ENCODE peak calls at places on chromosome 11, in eight cellular contexts. P, B, A, R, V, H, O and U are unnamed samples.

GRCh38 chr11:44632466-44633123 is 67.1 kb downstream of the CD82 start:
- DNase-seq in O (no peak), V (no peak), R (peak; percentile 9), B (no peak), H (peak; percentile 56), P (peak; percentile 53), A (peak; percentile 45), U (peak; percentile 30)

GRCh38 chr11:12137005-12137690 is 26.8 kb downstream of the MICAL2 start:
- DNase-seq in H (no peak), B (no peak), A (no peak), O (no peak), V (no peak), P (no peak), R (no peak), U (no peak)

GRCh38 chr11:57530215-57530595 is 349 bp downstream of the TIMM10 start:
- DNase-seq in R (no peak), O (no peak), P (no peak), H (no peak), B (no peak), A (no peak), V (no peak), U (no peak)

GRCh38 chr11:68036717-68037239 is 2.0 kb upstream of the TCIRG1 start:
- DNase-seq in O (peak; percentile 80), P (no peak), V (no peak), A (no peak), R (no peak), H (no peak), B (no peak), U (no peak)

GRCh38 chr11:94183886-94184264 is 55.2 kb downstream of the PANX1 start:
- DNase-seq in R (no peak), A (peak; percentile 64), H (peak; percentile 73), P (peak; percentile 38), O (peak; percentile 80), B (no peak), V (peak; percentile 34), U (peak; percentile 22)

GRCh38 chr11:47786373-47786772 is 19.2 kb upstream of the FNBP4 start:
- DNase-seq in O (no peak), B (no peak), R (no peak), A (peak; percentile 13), H (no peak), V (no peak), P (no peak), U (no peak)

GRCh38 chr11:78419327-78419726 is 1.7 kb upstream of the GAB2 start:
- DNase-seq in P (no peak), A (peak; percentile 99), B (no peak), H (peak; percentile 71), O (peak; percentile 73), R (no peak), V (no peak), U (no peak)

GRCh38 chr11:74926304-74927030 is 22.4 kb downstream of the XRRA1 start:
- DNase-seq in H (no peak), B (no peak), A (peak; percentile 23), P (no peak), V (no peak), R (no peak), O (no peak), U (no peak)

GRCh38 chr11:36376888-36377758 is 81.0 kb downstream of the PRR5L start:
- DNase-seq in B (peak; percentile 31), O (peak; percentile 44), V (no peak), A (peak; percentile 76), H (peak; percentile 56), P (peak; percentile 74), R (no peak), U (no peak)

GRCh38 chr11:120482149-120482548 is 29.4 kb upstream of the GRIK4 start:
- DNase-seq in O (peak; percentile 8), H (peak; percentile 2), B (no peak), R (no peak), P (no peak), A (peak; percentile 35), V (no peak), U (no peak)

GRCh38 chr11:61477734-61478148 is 30.8 kb upstream of the LRRC10B start:
- DNase-seq in A (peak; percentile 35), H (peak; percentile 37), P (peak; percentile 77), V (peak; percentile 33), O (peak; percentile 37), B (peak; percentile 40), R (peak; percentile 47), U (peak; percentile 89)

GRCh38 chr11:65880844-65881421 is 1.3 kb downstream of the CTSW start:
- DNase-seq in P (no peak), H (no peak), A (no peak), B (no peak), R (no peak), O (no peak), V (no peak), U (no peak)

GRCh38 chr11:60950933-60951610 is 904 bp downstream of the SLC15A3 start:
- DNase-seq in P (peak; percentile 65), B (no peak), R (peak; percentile 9), V (no peak), H (no peak), A (peak; percentile 21), O (no peak), U (no peak)

GRCh38 chr11:11306855-11307254 is 46.2 kb downstream of the CSNK2A3 start:
- DNase-seq in B (no peak), R (no peak), P (no peak), O (no peak), H (no peak), A (peak; percentile 56), V (no peak), U (no peak)

GRCh38 chr11:106644824-106645223 is 373.5 kb downstream of the GUCY1A2 start:
- DNase-seq in B (no peak), P (no peak), O (no peak), A (peak; percentile 48), V (no peak), H (no peak), R (no peak), U (no peak)

GRCh38 chr11:109486129-109486528 is 64.1 kb downstream of the C11orf87 start:
- DNase-seq in R (no peak), H (no peak), O (no peak), V (no peak), B (no peak), P (no peak), A (no peak), U (no peak)

GRCh38 chr11:119749006-119749565 is 20.1 kb upstream of the NECTIN1 start:
- DNase-seq in P (no peak), V (no peak), R (no peak), A (no peak), H (no peak), O (no peak), B (no peak), U (no peak)

GRCh38 chr11:105168457-105168856 is 28.9 kb upstream of the CARD18 start:
- DNase-seq in R (no peak), P (no peak), B (no peak), H (no peak), V (no peak), A (peak; percentile 20), O (no peak), U (no peak)

GRCh38 chr11:26613759-26614158 is 41.7 kb upstream of the MUC15 start:
- DNase-seq in A (no peak), R (no peak), H (no peak), B (no peak), O (no peak), V (no peak), P (no peak), U (no peak)

GRCh38 chr11:33324211-33324985 is 67.2 kb downstream of the HIPK3 start:
- DNase-seq in B (no peak), V (no peak), A (no peak), O (no peak), R (no peak), H (no peak), P (no peak), U (no peak)

GRCh38 chr11:35649984-35650383 is 12.6 kb upstream of the TRIM44 start:
- DNase-seq in B (no peak), A (peak; percentile 70), P (no peak), O (no peak), H (no peak), R (no peak), V (no peak), U (no peak)

GRCh38 chr11:45896392-45897068 is 10.5 kb downstream of the FREY1 start:
- DNase-seq in O (peak; percentile 43), H (no peak), V (no peak), R (no peak), B (no peak), P (no peak), A (no peak), U (no peak)